ENCODE peak calls at places on chromosome 21, in nine cellular contexts. B is sigmoid colon, V is SK-N-SH, S is K562, I is prostate gland, O is GM23338, N is HepG2, T is esophagus muscularis mucosa, E is upper lobe of left lung. P is an unnamed sample. For H3K4me1, the result is how much of the 10 kb centered on the place peaks cover.

GRCh38 chr21:43818685-43819084 is 29.3 kb downstream of the RRP1 start:
- DNase-seq in B (no peak), V (no peak), S (no peak), I (no peak), O (no peak), N (no peak), T (no peak), E (no peak), P (no peak)

GRCh38 chr21:41620541-41620940 is 112.6 kb upstream of the TMPRSS2 start:
- DNase-seq in B (no peak), V (no peak), S (no peak), I (no peak), O (no peak), N (no peak), T (no peak), E (no peak), P (no peak)

GRCh38 chr21:43985690-43986251 is 26.3 kb upstream of the TRAPPC10 start:
- DNase-seq in B (no peak), V (peak), S (peak), I (no peak), O (peak), N (no peak), T (no peak), E (no peak), P (no peak)

GRCh38 chr21:33587792-33588484 is 546 bp downstream of the DONSON start:
- DNase-seq in B (peak), V (no peak), S (peak), I (peak), O (peak), N (no peak), T (no peak), E (peak), P (peak)

GRCh38 chr21:41953249-41953830 is 478 bp downstream of the C2CD2 start:
- DNase-seq in B (no peak), V (peak), S (no peak), I (no peak), O (peak), N (no peak), T (no peak), E (no peak), P (no peak)

GRCh38 chr21:25764065-25764464 is 29.3 kb downstream of the GABPA start:
- DNase-seq in B (no peak), V (no peak), S (no peak), I (no peak), O (no peak), N (no peak), T (no peak), E (no peak), P (no peak)

GRCh38 chr21:40134731-40135492 is 267.7 kb downstream of the PCP4 start:
- DNase-seq in B (no peak), V (no peak), S (no peak), I (no peak), O (no peak), N (no peak), T (no peak), E (no peak), P (no peak)

GRCh38 chr21:42550817-42551216 is 37.2 kb downstream of the SLC37A1 start:
- DNase-seq in B (no peak), V (no peak), S (no peak), I (peak), O (peak), N (no peak), T (no peak), E (peak), P (no peak)

GRCh38 chr21:33844104-33844889 is 71.3 kb downstream of the ATP5PO start:
- DNase-seq in B (no peak), V (no peak), S (no peak), I (peak), O (no peak), N (peak), T (no peak), E (no peak), P (no peak)

GRCh38 chr21:35045539-35046222 is 3.4 kb downstream of the RUNX1 start:
- DNase-seq in B (no peak), V (no peak), S (no peak), I (no peak), O (no peak), N (no peak), T (peak), E (no peak), P (no peak)

GRCh38 chr21:25735895-25736597 is 1.3 kb downstream of the GABPA start:
- DNase-seq in B (no peak), V (no peak), S (no peak), I (no peak), O (peak), N (peak), T (no peak), E (no peak), P (no peak)

GRCh38 chr21:42061195-42061865 is 9.8 kb upstream of the UMODL1 start:
- DNase-seq in B (peak), V (no peak), S (no peak), I (no peak), O (no peak), N (no peak), T (no peak), E (peak), P (no peak)

GRCh38 chr21:37381883-37382585 is 15.5 kb downstream of the DYRK1A start:
- DNase-seq in B (no peak), V (no peak), S (no peak), I (no peak), O (no peak), N (no peak), T (no peak), E (no peak), P (no peak)

GRCh38 chr21:33945652-33946270 is 30.2 kb upstream of the ATP5PO start:
- DNase-seq in B (no peak), V (no peak), S (no peak), I (no peak), O (no peak), N (no peak), T (no peak), E (no peak), P (no peak)

GRCh38 chr21:44375281-44375651 is 21.8 kb downstream of the TRPM2 start:
- DNase-seq in B (no peak), V (no peak), S (no peak), I (no peak), O (no peak), N (no peak), T (no peak), E (peak), P (no peak)

GRCh38 chr21:35138665-35139381 is 89.7 kb upstream of the RUNX1 start:
- DNase-seq in B (no peak), V (no peak), S (peak), I (no peak), O (peak), N (no peak), T (no peak), E (no peak), P (no peak)

GRCh38 chr21:26437326-26438009 is 135.6 kb downstream of the CYYR1 start:
- DNase-seq in B (no peak), V (no peak), S (no peak), I (no peak), O (peak), N (no peak), T (no peak), E (no peak), P (no peak)

GRCh38 chr21:35323947-35324346 is 274.8 kb upstream of the RUNX1 start:
- DNase-seq in B (peak), V (peak), S (no peak), I (no peak), O (no peak), N (no peak), T (peak), E (no peak), P (no peak)

GRCh38 chr21:42839271-42840231 is 39.8 kb downstream of the WDR4 start:
- DNase-seq in B (no peak), V (peak), S (peak), I (no peak), O (no peak), N (no peak), T (no peak), E (no peak), P (peak)

GRCh38 chr21:43303240-43304178 is 123.4 kb downstream of the SIK1 start:
- DNase-seq in B (peak), V (no peak), S (peak), I (peak), O (no peak), N (no peak), T (no peak), E (no peak), P (peak)

GRCh38 chr21:44253832-44254700 is 7.6 kb downstream of the DNMT3L start:
- DNase-seq in B (peak), V (no peak), S (no peak), I (no peak), O (no peak), N (no peak), T (no peak), E (no peak), P (peak)

GRCh38 chr21:43825936-43826622 is 36.7 kb downstream of the RRP1 start:
- DNase-seq in B (peak), V (peak), S (no peak), I (peak), O (peak), N (peak), T (no peak), E (no peak), P (no peak)

GRCh38 chr21:45980697-45981096 is 873 bp upstream of the COL6A1 start:
- DNase-seq in B (no peak), V (no peak), S (no peak), I (no peak), O (no peak), N (no peak), T (no peak), E (no peak), P (no peak)

GRCh38 chr21:45981154-45981606 is 390 bp upstream of the COL6A1 start:
- DNase-seq in B (peak), V (peak), S (peak), I (peak), O (peak), N (peak), T (peak), E (peak), P (peak)

GRCh38 chr21:45982256-45982757 is 737 bp downstream of the COL6A1 start:
- DNase-seq in B (peak), V (peak), S (no peak), I (no peak), O (no peak), N (no peak), T (no peak), E (no peak), P (peak)

GRCh38 chr21:45982758-45983731 is 1.5 kb downstream of the COL6A1 start:
- DNase-seq in B (peak), V (peak), S (no peak), I (no peak), O (no peak), N (no peak), T (no peak), E (no peak), P (peak)

DNA sequence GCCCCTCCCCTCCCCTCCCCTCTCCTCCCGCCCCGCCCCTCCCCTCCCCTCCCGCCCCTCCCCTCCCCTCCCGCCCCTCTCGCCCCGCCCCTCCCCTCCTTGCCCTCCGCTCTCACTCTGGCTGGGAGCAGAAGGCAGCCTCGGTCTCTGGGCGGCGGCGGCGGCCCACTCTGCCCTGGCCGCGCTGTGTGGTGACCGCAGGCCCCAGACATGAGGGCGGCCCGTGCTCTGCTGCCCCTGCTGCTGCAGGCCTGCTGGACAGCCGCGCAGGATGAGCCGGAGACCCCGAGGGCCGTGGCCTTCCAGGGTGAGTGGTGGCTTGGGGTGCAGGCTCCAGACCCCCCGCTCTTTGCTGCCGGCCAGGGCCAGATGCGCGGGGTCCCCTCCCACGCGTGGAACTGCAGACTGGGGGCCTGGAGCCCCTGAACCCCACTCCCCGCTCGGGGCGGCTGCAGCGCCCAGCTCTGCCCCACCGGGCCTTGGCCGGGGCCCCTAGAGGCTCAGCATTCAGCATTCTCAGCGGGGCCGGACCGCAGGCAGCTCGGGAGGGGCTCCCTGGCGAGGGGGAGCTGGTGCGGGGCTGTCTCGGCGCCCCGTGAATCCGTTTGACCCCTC is at the start of gene COL6A1:
- DNase-seq in B (peak), V (peak), S (peak), I (peak), O (peak), N (no peak), T (no peak), E (peak), P (peak)
- H3K4me1 ChIP-seq in B (half or more), V (under half), S (half or more), I (under half), O (under half), N (under half), T (half or more), E (under half), P (under half)

GRCh38 chr21:46503922-46504539 is 45.3 kb downstream of the DIP2A start:
- DNase-seq in B (no peak), V (no peak), S (no peak), I (no peak), O (no peak), N (no peak), T (no peak), E (no peak), P (no peak)
- TF ChIP-seq CTCF in B (no peak), V (no peak), S (no peak), I (no peak), O (no peak), N (no peak), T (no peak), E (no peak), P (no peak)

GRCh38 chr21:38439957-38440356 is 58.3 kb downstream of the ERG start:
- DNase-seq in B (no peak), V (no peak), S (no peak), I (no peak), O (no peak), N (no peak), T (no peak), E (peak), P (no peak)

GRCh38 chr21:38440746-38441145 is 57.5 kb downstream of the ERG start:
- DNase-seq in B (no peak), V (no peak), S (no peak), I (no peak), O (no peak), N (peak), T (no peak), E (no peak), P (no peak)

GRCh38 chr21:38439336-38439900 is 58.9 kb downstream of the ERG start:
- DNase-seq in B (no peak), V (no peak), S (no peak), I (no peak), O (no peak), N (no peak), T (no peak), E (no peak), P (no peak)

GRCh38 chr21:38441153-38441552 is 57.1 kb downstream of the ERG start:
- DNase-seq in B (no peak), V (no peak), S (no peak), I (no peak), O (no peak), N (no peak), T (no peak), E (no peak), P (no peak)

GRCh38 chr21:38438476-38438893 is 59.8 kb downstream of the ERG start:
- DNase-seq in B (no peak), V (no peak), S (no peak), I (no peak), O (no peak), N (no peak), T (no peak), E (peak), P (no peak)
- TF ChIP-seq POLR2AphosphoS5 in B (no peak), V (peak), S (no peak), I (no peak), O (no peak), N (no peak), T (no peak), E (no peak), P (no peak)

GRCh38 chr21:16280731-16281130 is 550.9 kb downstream of the USP25 start:
- DNase-seq in B (no peak), V (no peak), S (no peak), I (no peak), O (no peak), N (no peak), T (no peak), E (no peak), P (no peak)

GRCh38 chr21:16285646-16286223 is 556.0 kb downstream of the USP25 start:
- DNase-seq in B (no peak), V (no peak), S (no peak), I (no peak), O (no peak), N (no peak), T (no peak), E (no peak), P (no peak)

DNA sequence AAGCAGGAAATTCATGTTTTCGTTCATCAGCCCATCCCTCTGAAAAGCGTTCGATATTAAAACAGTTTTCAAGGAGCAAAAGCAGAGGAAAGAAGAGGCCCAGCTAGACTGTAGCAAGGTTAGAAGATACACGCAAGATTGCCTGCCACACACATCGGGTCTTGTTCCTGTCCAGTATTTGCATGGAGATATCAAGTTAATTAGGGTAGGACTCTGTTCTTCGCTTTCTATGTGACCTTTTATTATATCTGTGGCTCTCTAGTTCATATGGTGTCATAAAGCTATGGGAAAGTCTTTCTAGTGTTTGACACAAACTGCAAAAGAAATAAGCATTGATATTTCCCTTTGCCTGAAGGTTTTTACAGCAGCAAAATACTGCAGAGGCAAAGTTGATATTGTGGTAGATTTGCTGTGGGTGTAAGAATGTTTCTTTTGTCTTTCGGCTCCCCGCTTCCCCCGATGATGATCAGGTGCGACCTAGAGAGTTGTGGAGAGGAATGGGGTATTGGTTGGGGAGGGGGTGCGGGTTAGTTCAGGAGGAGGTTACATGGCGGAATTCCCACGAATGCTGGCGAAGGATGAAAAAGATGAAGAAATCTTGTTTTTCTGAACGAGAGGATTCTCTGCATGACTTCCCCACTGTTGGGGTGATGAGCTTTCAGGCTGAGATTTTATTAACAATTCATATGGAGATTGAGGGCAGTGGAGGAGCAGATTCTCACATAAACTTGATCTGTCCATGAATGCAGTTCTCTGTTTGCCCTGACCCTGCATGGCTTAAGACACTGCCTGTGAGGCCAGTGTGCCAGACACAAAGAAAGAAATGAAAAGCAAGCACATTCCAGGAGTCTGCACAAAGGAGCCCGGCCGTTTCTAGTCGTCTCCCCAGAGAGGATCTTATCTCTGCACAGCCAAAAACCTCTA is 550.1 kb downstream of the USP25 start:
- DNase-seq in B (peak), V (no peak), S (no peak), I (peak), O (peak), N (no peak), T (no peak), E (no peak), P (no peak)
- H3K4me1 ChIP-seq in B (under half), V (under half), S (under half), I (under half), O (under half), N (under half), T (under half), E (under half), P (under half)

DNA sequence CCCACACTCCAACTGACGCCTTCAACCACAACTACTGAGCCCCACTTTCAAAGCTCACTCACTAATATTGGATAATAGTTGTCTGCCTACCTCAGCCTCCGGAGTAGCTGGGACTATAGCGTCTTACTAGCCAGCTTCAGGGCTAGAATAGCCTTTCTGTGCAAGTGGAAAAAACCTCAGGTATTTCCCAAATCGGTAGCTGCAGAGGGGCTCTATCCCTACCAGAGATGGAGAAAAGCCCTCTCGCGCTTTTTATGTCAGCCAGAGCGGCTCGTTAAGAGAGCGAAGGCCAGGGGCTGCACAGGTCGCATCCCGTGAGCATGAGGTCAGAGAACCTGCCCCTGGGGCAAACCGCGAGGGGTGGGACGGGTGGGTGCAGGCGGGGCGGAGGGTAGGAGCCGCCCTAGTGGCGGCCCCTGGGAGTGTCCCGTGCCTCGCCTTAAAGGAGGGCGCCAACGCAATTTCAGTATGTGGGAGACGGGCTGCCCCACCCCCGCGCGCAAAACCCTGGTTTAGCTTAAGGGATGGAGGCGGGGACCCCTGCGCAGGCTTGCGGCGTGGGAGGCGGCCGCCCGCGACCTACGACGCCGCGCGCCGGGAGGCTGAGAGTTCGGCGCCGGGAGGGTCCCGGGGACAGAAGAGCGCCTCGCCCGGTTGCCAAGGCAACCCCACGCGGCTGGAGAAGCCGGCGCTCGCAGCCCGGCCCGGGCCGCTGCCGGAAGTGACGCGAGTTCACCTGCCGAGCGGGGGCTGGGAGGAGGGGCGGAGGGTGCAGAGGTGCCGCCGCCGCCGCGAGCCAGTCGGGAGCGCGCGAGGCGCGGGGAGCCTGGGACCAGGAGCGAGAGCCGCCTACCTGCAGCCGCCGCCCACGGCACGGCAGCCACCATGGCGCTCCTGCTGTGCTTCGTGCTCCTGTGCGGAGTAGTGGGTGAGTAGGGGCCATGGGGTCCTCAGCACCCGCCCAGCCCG is at the start of gene CXADR:
- DNase-seq in B (no peak), V (peak), S (peak), I (peak), O (peak), N (peak), T (no peak), E (peak), P (peak)
- TF ChIP-seq CTCF in B (peak), V (peak), S (peak), I (no peak), O (peak), N (peak), T (peak), E (peak), P (no peak)

DNA sequence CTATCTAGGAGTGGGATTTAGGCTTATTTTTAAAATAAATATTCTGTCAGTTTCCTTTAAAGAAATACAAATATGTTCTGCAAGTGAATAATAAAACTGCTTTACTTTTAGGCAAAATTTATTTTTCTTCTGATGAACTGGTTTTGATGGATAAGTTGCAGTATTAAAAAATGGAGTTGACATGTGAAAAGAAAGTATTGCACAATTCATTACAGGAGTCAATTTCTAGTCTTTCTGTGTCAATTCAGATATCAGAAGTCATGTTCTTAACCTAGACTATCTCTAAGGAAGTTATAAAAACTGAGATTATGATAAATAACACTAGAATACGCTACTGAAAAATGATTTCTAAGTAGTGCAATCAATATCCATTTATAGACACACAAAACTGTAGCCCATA is 270.2 kb upstream of the TMPRSS15 start:
- DNase-seq in B (no peak), V (no peak), S (no peak), I (no peak), O (no peak), N (no peak), T (no peak), E (no peak), P (no peak)
- TF ChIP-seq POLR2AphosphoS5 in B (no peak), V (no peak), S (no peak), I (no peak), O (no peak), N (no peak), T (no peak), E (no peak), P (no peak)

P was measured in suprapubic skin.